ENCODE peak calls at places on chromosomes 4 and X, in eight cellular contexts. G, R, V, M, I, O, W and D are unnamed samples.

GRCh38 chr4:164192844-164193243 is 561.1 kb upstream of the SMIM31 start:
- DNase-seq in M (no peak), R (no peak), W (no peak), G (no peak), V (no peak), I (no peak), O (no peak), D (no peak)

GRCh38 chrX:108261541-108262218 is 170.1 kb downstream of the ATG4A start:
- DNase-seq in M (no peak), V (no peak), O (no peak), R (peak), I (no peak), W (no peak), G (peak), D (no peak)

GRCh38 chrX:10903518-10903917 is 207.6 kb upstream of the HCCS start:
- DNase-seq in O (no peak), M (no peak), R (no peak), W (no peak), I (peak), V (no peak), G (no peak), D (no peak)

GRCh38 chrX:51336584-51336983 is 4.0 kb downstream of the NUDT10 start:
- DNase-seq in W (peak), V (peak), R (peak), G (peak), I (peak), O (no peak), M (no peak), D (peak)

GRCh38 chr4:41851621-41852020 is 83.6 kb upstream of the TMEM33 start:
- DNase-seq in G (no peak), M (no peak), R (no peak), I (no peak), V (no peak), O (no peak), W (no peak), D (no peak)

GRCh38 chrX:2710041-2710471 is 19.0 kb downstream of the CD99 start:
- DNase-seq in V (no peak), G (peak), R (peak), I (peak), W (peak), M (no peak), O (no peak), D (peak)

GRCh38 chrX:19863237-19864223 is 23.9 kb downstream of the SH3KBP1 start:
- DNase-seq in O (no peak), G (no peak), R (no peak), M (no peak), V (no peak), W (no peak), I (peak), D (no peak)

GRCh38 chr4:98688416-98689290 is 30.2 kb upstream of the TSPAN5 start:
- DNase-seq in R (peak), I (peak), O (no peak), M (no peak), W (peak), G (peak), V (no peak), D (peak)

GRCh38 chr4:73608677-73609594 is 11.3 kb downstream of the RASSF6 start:
- DNase-seq in W (peak), R (peak), O (no peak), G (peak), V (no peak), M (no peak), I (peak), D (no peak)

GRCh38 chr4:151522790-151523332 is 113.9 kb downstream of the FHIP1A start:
- DNase-seq in V (no peak), M (no peak), I (no peak), R (no peak), G (no peak), O (no peak), W (no peak), D (no peak)

GRCh38 chrX:49137492-49137891 is 14.0 kb upstream of the GPKOW start:
- DNase-seq in O (no peak), G (no peak), I (no peak), W (no peak), V (peak), M (no peak), R (no peak), D (no peak)

GRCh38 chr4:84878090-84878489 is 88.4 kb downstream of the WDFY3 start:
- DNase-seq in R (peak), M (no peak), V (no peak), G (peak), I (peak), O (no peak), W (peak), D (peak)

GRCh38 chrX:129488359-129488758 is 34.9 kb downstream of the SMARCA1 start:
- DNase-seq in W (no peak), V (no peak), I (no peak), G (no peak), M (no peak), R (no peak), O (no peak), D (no peak)

GRCh38 chr4:8045909-8046308 is 106.2 kb upstream of the AFAP1 start:
- DNase-seq in V (no peak), I (no peak), W (no peak), M (no peak), R (no peak), O (no peak), G (no peak), D (no peak)

GRCh38 chr4:168832746-168833575 is 177.1 kb downstream of the CBR4 start:
- DNase-seq in G (peak), O (peak), V (peak), W (no peak), R (peak), M (peak), I (peak), D (peak)